ENCODE peak calls at places on chromosome 18, in four cellular contexts. Q is NCI-H2029, H is erythroblast, T is iris pigment epithelial cell. I is an unnamed sample.

GRCh38 chr18:51196811-51197660 is 445 bp downstream of the MEX3C start:
- DNase-seq in Q (no peak), H (peak; percentile 85), T (peak; percentile 63), I (peak; percentile 47)

GRCh38 chr18:29753379-29753778 is 1289.2 kb downstream of the DSC3 start:
- DNase-seq in Q (no peak), H (no peak), T (peak; percentile 12), I (no peak)

GRCh38 chr18:10797882-10798281 is 272.1 kb downstream of the NAPG start:
- DNase-seq in Q (no peak), H (no peak), T (peak; percentile 14), I (peak; percentile 21)

GRCh38 chr18:63542069-63542468 is at the start of gene SERPINB12:
- DNase-seq in Q (no peak), H (no peak), T (no peak), I (no peak)

GRCh38 chr18:44915213-44915612 is 234.5 kb downstream of the SETBP1 start:
- DNase-seq in Q (no peak), H (no peak), T (no peak), I (no peak)

GRCh38 chr18:44557626-44558151 is 123.0 kb upstream of the SETBP1 start:
- DNase-seq in Q (no peak), H (no peak), T (no peak), I (no peak)

GRCh38 chr18:31835528-31836138 is 75.0 kb upstream of the SLC25A52 start:
- DNase-seq in Q (no peak), H (no peak), T (peak; percentile 78), I (no peak)

GRCh38 chr18:59715966-59716369 is 18.7 kb upstream of the CCBE1 start:
- DNase-seq in Q (no peak), H (no peak), T (peak; percentile 98), I (no peak)

GRCh38 chr18:32139835-32140283 is 48.2 kb downstream of the RNF138 start:
- DNase-seq in Q (peak; percentile 45), H (no peak), T (no peak), I (peak; percentile 19)

GRCh38 chr18:5632041-5632440 is 88.2 kb upstream of the EPB41L3 start:
- DNase-seq in Q (no peak), H (no peak), T (no peak), I (no peak)

GRCh38 chr18:58178476-58178875 is 134.4 kb downstream of the NEDD4L start:
- DNase-seq in Q (no peak), H (no peak), T (peak; percentile 60), I (no peak)

GRCh38 chr18:35083174-35083712 is 42.0 kb downstream of the MAPRE2 start:
- DNase-seq in Q (no peak), H (no peak), T (no peak), I (no peak)